ENCODE peak calls at places on chromosomes 11 and 22, in five cellular contexts. S, Q, E, I and G are unnamed samples.

GRCh38 chr22:45934659-45935341 is 42.2 kb downstream of the WNT7B start:
- DNase-seq in S (no peak), Q (no peak), E (peak), I (peak), G (peak)

GRCh38 chr22:39212721-39213376 is 31.9 kb downstream of the PDGFB start:
- DNase-seq in S (peak), Q (no peak), E (peak), I (peak), G (no peak)

GRCh38 chr22:42316988-42317387 is 46.5 kb upstream of the TCF20 start:
- DNase-seq in S (no peak), Q (peak), E (peak), I (no peak), G (no peak)

GRCh38 chr11:9777066-9777465 is 113.2 kb downstream of the SWAP70 start:
- DNase-seq in S (no peak), Q (no peak), E (no peak), I (no peak), G (no peak)

GRCh38 chr11:443542-444199 is 1.9 kb upstream of the ANO9 start:
- DNase-seq in S (no peak), Q (no peak), E (no peak), I (no peak), G (no peak)

GRCh38 chr22:46054878-46055158 is 77.9 kb upstream of the WNT7B start:
- DNase-seq in S (no peak), Q (no peak), E (no peak), I (no peak), G (no peak)

GRCh38 chr11:976431-977160 is 50.9 kb downstream of the AP2A2 start:
- DNase-seq in S (no peak), Q (no peak), E (no peak), I (no peak), G (no peak)

GRCh38 chr11:64887757-64888405 is 9.5 kb upstream of the EHD1 start:
- DNase-seq in S (peak), Q (peak), E (peak), I (no peak), G (no peak)

GRCh38 chr22:39073941-39074340 is 3.1 kb upstream of the APOBEC3G start:
- DNase-seq in S (no peak), Q (no peak), E (no peak), I (no peak), G (no peak)

GRCh38 chr11:87013852-87014251 is 23.9 kb upstream of the TMEM135 start:
- DNase-seq in S (no peak), Q (no peak), E (no peak), I (no peak), G (no peak)

GRCh38 chr11:133107753-133108152 is 424.5 kb downstream of the OPCML start:
- DNase-seq in S (no peak), Q (no peak), E (no peak), I (no peak), G (no peak)

GRCh38 chr11:34632105-34632780 is 11.3 kb downstream of the EHF start:
- DNase-seq in S (no peak), Q (no peak), E (peak), I (no peak), G (no peak)

GRCh38 chr22:38981005-38981658 is 1.0 kb upstream of the APOBEC3B start:
- DNase-seq in S (no peak), Q (no peak), E (peak), I (no peak), G (peak)

GRCh38 chr11:6724013-6724412 is 40.9 kb upstream of the MRPL17 start:
- DNase-seq in S (no peak), Q (no peak), E (no peak), I (no peak), G (no peak)

GRCh38 chr11:112113539-112114457 is 27.1 kb downstream of the SDHD start:
- DNase-seq in S (no peak), Q (no peak), E (no peak), I (peak), G (no peak)

GRCh38 chr11:130315354-130315970 is 745 bp upstream of the ZBTB44 start:
- DNase-seq in S (peak), Q (no peak), E (peak), I (no peak), G (no peak)

GRCh38 chr11:76005746-76006145 is 190.7 kb downstream of the UVRAG start:
- DNase-seq in S (no peak), Q (no peak), E (no peak), I (peak), G (no peak)

GRCh38 chr22:45585946-45586540 is 83.4 kb downstream of the FBLN1 start:
- DNase-seq in S (no peak), Q (no peak), E (no peak), I (no peak), G (no peak)

GRCh38 chr11:69892986-69893555 is 73.9 kb upstream of the FGF3 start:
- DNase-seq in S (no peak), Q (no peak), E (peak), I (no peak), G (no peak)

GRCh38 chr11:1303196-1303821 is 6.1 kb downstream of the TOLLIP start:
- DNase-seq in S (peak), Q (no peak), E (peak), I (no peak), G (peak)

GRCh38 chr11:43904737-43905515 is 24.3 kb downstream of the ALKBH3 start:
- DNase-seq in S (no peak), Q (no peak), E (no peak), I (no peak), G (peak)

GRCh38 chr22:39239561-39240423 is 5.0 kb downstream of the PDGFB start:
- DNase-seq in S (no peak), Q (no peak), E (peak), I (no peak), G (peak)

GRCh38 chr11:125441648-125442410 is 54.2 kb downstream of the FEZ1 start:
- DNase-seq in S (no peak), Q (no peak), E (no peak), I (no peak), G (no peak)

GRCh38 chr22:25023879-25024278 is 71.4 kb downstream of the KIAA1671 start:
- DNase-seq in S (no peak), Q (no peak), E (no peak), I (no peak), G (no peak)

GRCh38 chr11:111115890-111116289 is 129.6 kb upstream of the POU2AF2 start:
- DNase-seq in S (no peak), Q (no peak), E (no peak), I (no peak), G (no peak)

GRCh38 chr11:122209619-122210377 is 93.8 kb upstream of the BLID start:
- DNase-seq in S (no peak), Q (no peak), E (no peak), I (no peak), G (no peak)

GRCh38 chr11:69726481-69726880 is 22.7 kb upstream of the FGF19 start:
- DNase-seq in S (no peak), Q (no peak), E (no peak), I (no peak), G (no peak)

GRCh38 chr22:49432211-49432905 is 395.3 kb downstream of the BRD1 start:
- DNase-seq in S (no peak), Q (no peak), E (no peak), I (no peak), G (no peak)

GRCh38 chr11:117313828-117314768 is 2.0 kb downstream of the BACE1 start:
- DNase-seq in S (no peak), Q (no peak), E (no peak), I (no peak), G (no peak)

GRCh38 chr11:122697636-122698167 is 42.2 kb downstream of the UBASH3B start:
- DNase-seq in S (no peak), Q (no peak), E (no peak), I (peak), G (no peak)

GRCh38 chr22:36136988-36137387 is 23.6 kb downstream of the APOL3 start:
- DNase-seq in S (no peak), Q (no peak), E (no peak), I (no peak), G (no peak)

GRCh38 chr11:112962854-112963367 is 1.7 kb downstream of the NCAM1 start:
- DNase-seq in S (peak), Q (no peak), E (no peak), I (no peak), G (no peak)

GRCh38 chr11:45188127-45188526 is 41.7 kb downstream of the PRDM11 start:
- DNase-seq in S (no peak), Q (no peak), E (no peak), I (no peak), G (no peak)

GRCh38 chr11:3781423-3781822 is 15.9 kb downstream of the NUP98 start:
- DNase-seq in S (no peak), Q (no peak), E (no peak), I (peak), G (peak)

GRCh38 chr22:42913874-42914510 is 56.9 kb upstream of the ARFGAP3 start:
- DNase-seq in S (no peak), Q (no peak), E (no peak), I (no peak), G (no peak)

GRCh38 chr11:129861702-129862107 is 33.7 kb downstream of the NFRKB start:
- DNase-seq in S (no peak), Q (no peak), E (peak), I (peak), G (peak)

GRCh38 chr22:26313291-26313690 is 115.8 kb upstream of the ASPHD2 start:
- DNase-seq in S (no peak), Q (no peak), E (no peak), I (no peak), G (no peak)